ENCODE peak calls at places on chromosomes 2 and 18, in five cellular contexts. One of them, this sample, is unnamed.

GRCh38 chr2:30026091-30027055 is 105.0 kb upstream of the ALK start:
- DNase-seq in IMR-90: peak
- DNase-seq in naive thymus-derived CD4-positive, alpha-beta T cell: no peak
- DNase-seq in pulmonary artery endothelial cell: no peak
- DNase-seq in osteocyte: no peak
- DNase-seq in this sample: no peak

GRCh38 chr2:64214281-64215115 is 70.3 kb upstream of the PELI1 start:
- DNase-seq in IMR-90: no peak
- DNase-seq in naive thymus-derived CD4-positive, alpha-beta T cell: peak
- DNase-seq in pulmonary artery endothelial cell: no peak
- DNase-seq in osteocyte: no peak
- DNase-seq in this sample: peak

GRCh38 chr18:30376515-30376914 is 666.0 kb downstream of the DSC3 start:
- DNase-seq in IMR-90: no peak
- DNase-seq in naive thymus-derived CD4-positive, alpha-beta T cell: no peak
- DNase-seq in pulmonary artery endothelial cell: no peak
- DNase-seq in osteocyte: no peak
- DNase-seq in this sample: no peak

GRCh38 chr2:182870227-182870626 is 3.8 kb upstream of the FRZB start:
- DNase-seq in IMR-90: no peak
- DNase-seq in naive thymus-derived CD4-positive, alpha-beta T cell: no peak
- DNase-seq in pulmonary artery endothelial cell: no peak
- DNase-seq in osteocyte: no peak
- DNase-seq in this sample: no peak

GRCh38 chr2:54958717-54959371 is 91.4 kb downstream of the RTN4 start:
- DNase-seq in IMR-90: no peak
- DNase-seq in naive thymus-derived CD4-positive, alpha-beta T cell: no peak
- DNase-seq in pulmonary artery endothelial cell: no peak
- DNase-seq in osteocyte: no peak
- DNase-seq in this sample: no peak

GRCh38 chr18:8176554-8176953 is 432.7 kb upstream of the RAB12 start:
- DNase-seq in IMR-90: no peak
- DNase-seq in naive thymus-derived CD4-positive, alpha-beta T cell: no peak
- DNase-seq in pulmonary artery endothelial cell: no peak
- DNase-seq in osteocyte: no peak
- DNase-seq in this sample: no peak

GRCh38 chr18:48621240-48621639 is 82.4 kb downstream of the CTIF start:
- DNase-seq in IMR-90: peak
- DNase-seq in naive thymus-derived CD4-positive, alpha-beta T cell: no peak
- DNase-seq in pulmonary artery endothelial cell: no peak
- DNase-seq in osteocyte: no peak
- DNase-seq in this sample: no peak

GRCh38 chr2:23541453-23542334 is 156.7 kb downstream of the KLHL29 start:
- DNase-seq in IMR-90: no peak
- DNase-seq in naive thymus-derived CD4-positive, alpha-beta T cell: no peak
- DNase-seq in pulmonary artery endothelial cell: no peak
- DNase-seq in osteocyte: no peak
- DNase-seq in this sample: no peak

GRCh38 chr2:201808070-201808469 is 1.7 kb downstream of the CDK15 start:
- DNase-seq in IMR-90: no peak
- DNase-seq in naive thymus-derived CD4-positive, alpha-beta T cell: no peak
- DNase-seq in pulmonary artery endothelial cell: no peak
- DNase-seq in osteocyte: no peak
- DNase-seq in this sample: no peak

GRCh38 chr2:9310390-9310789 is 103.8 kb downstream of the ASAP2 start:
- DNase-seq in IMR-90: peak
- DNase-seq in naive thymus-derived CD4-positive, alpha-beta T cell: no peak
- DNase-seq in pulmonary artery endothelial cell: peak
- DNase-seq in osteocyte: no peak
- DNase-seq in this sample: no peak

GRCh38 chr18:4455113-4455811 is at the start of gene DLGAP1:
- DNase-seq in IMR-90: no peak
- DNase-seq in naive thymus-derived CD4-positive, alpha-beta T cell: no peak
- DNase-seq in pulmonary artery endothelial cell: no peak
- DNase-seq in osteocyte: no peak
- DNase-seq in this sample: peak

GRCh38 chr2:156702520-156702919 is 266.3 kb downstream of the GPD2 start:
- DNase-seq in IMR-90: no peak
- DNase-seq in naive thymus-derived CD4-positive, alpha-beta T cell: no peak
- DNase-seq in pulmonary artery endothelial cell: no peak
- DNase-seq in osteocyte: no peak
- DNase-seq in this sample: no peak

GRCh38 chr18:74522635-74523548 is 11.4 kb upstream of the CNDP1 start:
- DNase-seq in IMR-90: no peak
- DNase-seq in naive thymus-derived CD4-positive, alpha-beta T cell: no peak
- DNase-seq in pulmonary artery endothelial cell: no peak
- DNase-seq in osteocyte: no peak
- DNase-seq in this sample: no peak

GRCh38 chr18:50093366-50093765 is 101.6 kb downstream of the MYO5B start:
- DNase-seq in IMR-90: no peak
- DNase-seq in naive thymus-derived CD4-positive, alpha-beta T cell: no peak
- DNase-seq in pulmonary artery endothelial cell: no peak
- DNase-seq in osteocyte: no peak
- DNase-seq in this sample: no peak

GRCh38 chr2:112881217-112882000 is 29.6 kb upstream of the IL37 start:
- DNase-seq in IMR-90: peak
- DNase-seq in naive thymus-derived CD4-positive, alpha-beta T cell: no peak
- DNase-seq in pulmonary artery endothelial cell: peak
- DNase-seq in osteocyte: no peak
- DNase-seq in this sample: no peak

This sample was measured in MM.1S.